ENCODE peak calls at places on chromosomes 4 and X, in nine cellular contexts. H is right lobe of liver, J is astrocyte, B is fibroblast of the conjunctiva, Y is choroid plexus epithelial cell, L is head of caudate nucleus, W is neuronal stem cell, N is substantia nigra, T is KG1. F is an unnamed sample.

GRCh38 chr4:94540476-94540875 is 88.7 kb downstream of the PDLIM5 start:
- DNase-seq in H (no peak), J (no peak), B (no peak), Y (no peak), L (no peak), W (no peak), N (no peak), T (no peak), F (no peak)

GRCh38 chr4:161252520-161253141 is 911.2 kb downstream of the FSTL5 start:
- DNase-seq in H (no peak), J (no peak), B (no peak), Y (peak), L (no peak), W (no peak), N (no peak), T (no peak), F (no peak)

GRCh38 chr4:19774690-19775256 is 476.9 kb upstream of the SLIT2 start:
- DNase-seq in H (no peak), J (no peak), B (no peak), Y (peak), L (no peak), W (no peak), N (no peak), T (no peak), F (no peak)

GRCh38 chrX:27336466-27337091 is 126.6 kb downstream of the PPP4R3C start:
- DNase-seq in H (no peak), J (no peak), B (no peak), Y (peak), L (no peak), W (peak), N (no peak), T (no peak), F (no peak)

GRCh38 chr4:150262611-150263010 is 184.4 kb downstream of the DCLK2 start:
- DNase-seq in H (no peak), J (no peak), B (no peak), Y (no peak), L (no peak), W (no peak), N (no peak), T (no peak), F (no peak)

GRCh38 chrX:12463052-12463451 is 324.8 kb downstream of the FRMPD4 start:
- DNase-seq in H (no peak), J (no peak), B (no peak), Y (no peak), L (no peak), W (no peak), N (no peak), T (no peak), F (no peak)

GRCh38 chrX:68831405-68832100 is 2.7 kb downstream of the EFNB1 start:
- DNase-seq in H (no peak), J (no peak), B (no peak), Y (no peak), L (no peak), W (no peak), N (no peak), T (no peak), F (no peak)

GRCh38 chr4:1109332-1109731 is 4.0 kb downstream of the RNF212 start:
- DNase-seq in H (no peak), J (no peak), B (no peak), Y (no peak), L (no peak), W (no peak), N (no peak), T (no peak), F (no peak)

GRCh38 chrX:49844622-49845021 is 15.5 kb downstream of the PAGE4 start:
- DNase-seq in H (no peak), J (no peak), B (no peak), Y (no peak), L (peak), W (no peak), N (peak), T (no peak), F (no peak)

F was measured in omental fat pad.